ENCODE peak calls at places on chromosomes 1 and 21, in nine cellular contexts. J is GM23338, C is thoracic aorta, Y is GM20000, F is H9, A is neural progenitor cell, S is cardiac fibroblast, K is tibial artery, H is OCI-LY7. G is an unnamed sample.

GRCh38 chr1:219567341-219567947 is 45.5 kb downstream of the ZC3H11B start:
- DNase-seq in K (no peak), A (peak; percentile 3), S (peak; percentile 82), C (no peak), Y (no peak), J (peak; percentile 36), F (no peak), H (peak; percentile 4), G (no peak)

GRCh38 chr1:15744122-15744679 is 1.9 kb downstream of the TMEM82 start:
- DNase-seq in H (no peak), S (no peak), J (no peak), F (no peak), C (no peak), K (no peak), A (no peak), Y (no peak), G (no peak)

GRCh38 chr1:8121261-8122159 is 95.4 kb upstream of the ERRFI1 start:
- DNase-seq in S (peak; percentile 95), Y (no peak), H (no peak), F (peak; percentile 46), J (no peak), K (peak; percentile 87), C (peak; percentile 78), A (no peak), G (no peak)

GRCh38 chr1:233656032-233656620 is 42.2 kb downstream of the KCNK1 start:
- DNase-seq in A (no peak), F (no peak), H (no peak), J (no peak), Y (no peak), K (no peak), C (no peak), S (no peak), G (no peak)

GRCh38 chr1:54569339-54569738 is 21.3 kb downstream of the ACOT11 start:
- DNase-seq in S (peak; percentile 30), Y (no peak), A (no peak), C (no peak), K (no peak), J (no peak), F (no peak), H (no peak), G (no peak)

GRCh38 chr1:172668097-172668496 is 9.2 kb downstream of the FASLG start:
- DNase-seq in C (no peak), J (no peak), F (no peak), Y (no peak), S (no peak), A (no peak), H (no peak), K (no peak), G (no peak)

GRCh38 chr1:77039739-77040138 is 172.5 kb downstream of the ST6GALNAC5 start:
- DNase-seq in Y (no peak), C (no peak), F (no peak), J (no peak), S (peak; percentile 97), H (no peak), A (no peak), K (no peak), G (no peak)

GRCh38 chr1:204507317-204508105 is 8.7 kb upstream of the MDM4 start:
- DNase-seq in Y (no peak), S (peak; percentile 76), F (peak; percentile 87), J (peak; percentile 94), C (no peak), H (peak; percentile 77), K (no peak), A (peak; percentile 56), G (peak; percentile 48)

GRCh38 chr1:208988811-208989222 is 594.7 kb upstream of the CAMK1G start:
- DNase-seq in Y (peak; percentile 73), A (no peak), S (peak; percentile 39), J (no peak), F (no peak), H (peak; percentile 13), K (no peak), C (no peak), G (no peak)

GRCh38 chr21:35222021-35222420 is 172.9 kb upstream of the RUNX1 start:
- DNase-seq in Y (no peak), A (no peak), K (no peak), J (no peak), F (no peak), C (no peak), S (peak; percentile 28), H (peak; percentile 19), G (no peak)

GRCh38 chr21:35225573-35225972 is 176.5 kb upstream of the RUNX1 start:
- DNase-seq in F (no peak), Y (no peak), J (no peak), C (no peak), H (no peak), S (no peak), A (no peak), K (no peak), G (no peak)

GRCh38 chr21:35222541-35222941 is 173.4 kb upstream of the RUNX1 start:
- DNase-seq in S (no peak), Y (no peak), F (no peak), H (peak; percentile 36), J (no peak), A (no peak), K (no peak), C (no peak), G (no peak)

GRCh38 chr21:35226302-35226701 is 177.2 kb upstream of the RUNX1 start:
- DNase-seq in K (no peak), C (no peak), F (no peak), H (no peak), S (peak; percentile 44), J (no peak), Y (no peak), A (peak; percentile 38), G (no peak)

GRCh38 chr21:35223480-35224156 is 174.5 kb upstream of the RUNX1 start:
- DNase-seq in C (no peak), F (no peak), J (no peak), K (no peak), Y (no peak), S (no peak), A (no peak), H (no peak), G (no peak)
- TF ChIP-seq CTCF in C (no peak), F (no peak), J (no peak), K (no peak), Y (no peak), S (no peak), A (no peak), H (no peak), G (no peak)

DNA sequence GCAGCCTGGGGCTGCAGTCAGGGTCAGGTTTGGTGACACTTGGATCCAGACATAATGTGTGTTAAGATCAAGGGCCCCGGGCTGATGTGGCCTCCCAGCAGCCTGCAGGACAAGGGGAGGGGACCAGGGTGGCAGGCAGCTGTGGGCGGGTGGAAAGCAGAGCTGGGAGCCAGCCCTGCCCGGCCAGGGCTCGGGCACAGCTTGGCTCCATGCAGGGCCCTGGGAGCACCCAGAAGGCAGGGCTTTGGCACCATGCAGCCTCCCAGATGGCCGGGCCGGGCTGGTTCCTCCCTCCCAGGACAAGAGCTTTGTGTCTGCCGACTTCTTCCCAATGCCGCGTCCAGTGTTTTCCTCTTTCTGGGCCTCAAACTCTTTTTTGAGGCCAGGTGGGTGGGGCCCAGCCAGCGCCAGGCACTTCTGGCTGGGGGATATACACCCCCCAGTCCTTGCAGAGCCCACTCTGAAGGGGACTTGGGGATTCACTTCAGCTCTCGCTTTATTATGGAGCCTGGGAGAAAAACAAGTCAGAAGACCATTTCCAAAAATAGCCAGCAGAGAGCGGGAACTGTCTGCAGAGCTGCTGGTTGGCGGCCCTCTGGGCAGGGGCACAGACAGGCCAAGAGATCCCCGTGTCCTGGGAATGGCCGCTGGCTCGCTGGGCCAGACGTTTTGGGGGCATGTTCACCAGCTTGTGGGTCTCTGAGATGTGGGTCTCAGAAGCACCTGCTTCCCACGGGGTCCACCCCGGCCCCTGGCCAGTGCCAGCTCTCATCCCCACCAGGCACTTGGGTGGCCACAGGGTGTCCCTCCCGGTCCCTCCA is 103.8 kb upstream of the ARHGEF16 start:
- DNase-seq in K (peak; percentile 74), J (no peak), F (no peak), S (peak; percentile 6), A (peak; percentile 45), C (peak; percentile 39), H (no peak), Y (no peak), G (no peak)
- TF ChIP-seq CTCF in K (peak; percentile 46), J (peak; percentile 8), F (no peak), S (no peak), A (no peak), C (peak; percentile 30), H (no peak), Y (no peak), G (no peak)

GRCh38 chr1:161739865-161740566 is 9.6 kb upstream of the DUSP12 start:
- DNase-seq in Y (no peak), J (no peak), K (peak; percentile 39), A (no peak), F (no peak), H (peak; percentile 74), S (no peak), C (no peak), G (no peak)

GRCh38 chr1:161737625-161738024 is 12.0 kb upstream of the DUSP12 start:
- DNase-seq in Y (no peak), F (peak; percentile 64), S (no peak), J (peak; percentile 63), H (no peak), K (no peak), A (no peak), C (no peak), G (no peak)

GRCh38 chr1:161740871-161741270 is 8.7 kb upstream of the DUSP12 start:
- DNase-seq in S (no peak), C (no peak), F (no peak), Y (no peak), J (no peak), A (no peak), H (peak; percentile 32), K (no peak), G (no peak)

GRCh38 chr1:161736332-161736969 is 13.1 kb upstream of the DUSP12 start:
- DNase-seq in C (no peak), F (no peak), K (no peak), H (no peak), S (peak; percentile 57), J (peak; percentile 52), A (no peak), Y (no peak), G (no peak)

DNA sequence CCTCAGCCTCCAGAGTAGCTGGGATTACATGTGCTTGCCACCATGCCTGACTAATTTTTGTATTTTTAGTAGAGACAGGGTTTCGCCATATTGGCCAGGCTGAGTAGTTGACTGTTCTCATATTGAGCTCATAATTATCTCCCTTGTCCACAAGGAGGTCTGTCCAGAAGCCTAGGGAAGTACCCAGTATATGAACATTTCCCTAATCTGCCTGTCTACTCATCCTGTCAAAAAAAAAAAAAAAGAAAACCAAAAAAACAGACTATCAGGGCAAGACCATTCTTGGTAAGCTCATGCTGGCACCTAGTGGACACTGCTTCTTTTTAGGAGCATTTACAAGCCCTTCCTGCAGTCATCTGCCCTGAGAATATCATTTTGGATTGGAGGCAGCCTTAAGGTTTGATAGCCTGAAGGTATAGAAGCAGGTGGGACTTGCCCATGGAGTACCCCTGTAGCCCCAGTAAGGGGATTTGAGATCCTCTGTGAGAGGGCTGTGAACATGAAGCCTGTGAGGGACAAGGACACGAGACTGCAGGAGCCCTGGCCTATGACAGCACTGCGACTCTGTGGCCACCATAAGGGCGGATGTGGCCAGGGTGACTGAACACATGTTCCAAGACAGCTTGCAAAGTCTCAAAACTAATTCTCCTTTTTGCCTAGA is 10.8 kb upstream of the DUSP12 start:
- DNase-seq in F (peak; percentile 40), J (peak; percentile 79), S (peak; percentile 91), Y (peak; percentile 67), H (peak; percentile 89), A (peak; percentile 74), C (no peak), K (peak; percentile 36), G (peak; percentile 44)
- TF ChIP-seq CTCF in F (peak; percentile 71), J (peak; percentile 89), S (peak; percentile 64), Y (peak; percentile 40), H (peak; percentile 85), A (peak; percentile 66), C (no peak), K (no peak), G (peak; percentile 29)

GRCh38 chr1:220796530-220796929 is 9.8 kb downstream of the MTARC1 start:
- DNase-seq in H (no peak), K (no peak), S (no peak), A (no peak), F (no peak), C (no peak), J (no peak), Y (no peak), G (no peak)
- TF ChIP-seq CTCF in H (no peak), K (no peak), S (no peak), A (no peak), F (no peak), C (no peak), J (peak; percentile 29), Y (no peak), G (no peak)